ENCODE peak calls at places on chromosomes 7 and 10, in five cellular contexts. S, L, D, E and X are unnamed samples.
A peak's percentile ranks its signal among the peaks of the same experiment; 100 is the strongest.

GRCh38 chr10:65470986-65471385 is 1454.8 kb upstream of the LRRTM3 start:
- DNase-seq in S (no peak), L (no peak), D (no peak), E (no peak), X (no peak)

GRCh38 chr10:10826125-10826524 is 191.5 kb upstream of the CELF2 start:
- DNase-seq in S (no peak), L (no peak), D (no peak), E (no peak), X (no peak)

GRCh38 chr7:43612599-43613589 is 30.0 kb downstream of the STK17A start:
- DNase-seq in S (no peak), L (no peak), D (no peak), E (no peak), X (no peak)

GRCh38 chr7:136214356-136214755 is 237.2 kb upstream of the MTPN start:
- DNase-seq in S (no peak), L (no peak), D (no peak), E (no peak), X (no peak)

GRCh38 chr7:132077986-132078385 is 498.3 kb downstream of the PLXNA4 start:
- DNase-seq in S (no peak), L (no peak), D (no peak), E (no peak), X (no peak)

GRCh38 chr7:126302639-126303038 is 950.1 kb downstream of the GRM8 start:
- DNase-seq in S (no peak), L (no peak), D (no peak), E (no peak), X (no peak)

GRCh38 chr7:22782616-22783232 is 39.9 kb downstream of the TOMM7 start:
- DNase-seq in S (peak; percentile 66), L (no peak), D (no peak), E (peak; percentile 94), X (no peak)

GRCh38 chr7:131276190-131276589 is 51.5 kb upstream of the MKLN1 start:
- DNase-seq in S (no peak), L (no peak), D (no peak), E (no peak), X (no peak)

GRCh38 chr10:842795-843194 is 88.7 kb downstream of the LARP4B start:
- DNase-seq in S (no peak), L (no peak), D (no peak), E (no peak), X (no peak)
- H3K27ac ChIP-seq in S (no peak overlapping the region), L (no peak overlapping the region), D (no peak overlapping the region), E (no peak overlapping the region), X (no peak overlapping the region)

DNA sequence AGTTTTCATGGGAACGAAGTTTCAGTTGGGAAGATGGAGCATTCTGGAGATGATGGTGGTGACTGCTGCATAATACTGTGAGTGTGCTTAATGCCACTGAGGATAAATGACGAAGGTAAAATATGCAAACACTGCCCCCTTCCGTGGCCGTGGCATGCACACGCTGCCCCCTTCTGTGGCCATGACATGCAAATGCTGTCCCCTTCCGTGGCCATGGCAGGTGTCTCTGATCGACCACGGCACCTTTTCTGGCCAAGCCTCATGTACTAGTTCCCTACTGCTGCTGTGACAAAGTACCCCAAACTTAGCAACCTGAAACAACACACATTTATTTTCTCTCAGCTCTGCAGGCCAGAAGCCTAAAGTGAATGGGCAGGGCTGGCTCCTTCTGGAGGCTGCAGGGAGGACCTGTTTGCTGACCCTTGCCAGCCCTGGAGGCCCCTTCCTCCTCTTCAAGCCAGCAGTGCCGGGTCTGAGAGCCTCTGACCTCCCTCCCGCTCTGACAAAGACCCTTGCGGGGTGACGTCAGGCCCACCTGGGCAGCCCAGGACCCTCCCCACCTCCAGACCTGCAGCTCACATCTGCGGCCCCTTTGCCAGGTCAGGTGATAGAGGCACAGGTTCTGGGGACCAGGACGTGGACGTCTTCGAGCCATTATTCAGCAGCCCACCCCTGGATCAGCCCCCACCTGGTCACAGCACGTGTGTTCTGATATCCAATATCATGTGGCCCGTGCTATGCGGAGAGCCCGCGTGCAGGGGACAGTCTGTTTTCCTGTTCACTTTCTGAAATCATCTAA is 82.0 kb downstream of the MICALL2 start:
- DNase-seq in S (no peak), L (no peak), D (peak; percentile 50), E (no peak), X (no peak)
- TF ChIP-seq CTCF in S (no peak), L (no peak), D (no peak), E (no peak), X (no peak)

GRCh38 chr10:110017940-110018339 is 10.2 kb downstream of the ADD3 start:
- DNase-seq in S (no peak), L (no peak), D (no peak), E (no peak), X (no peak)

GRCh38 chr10:110013615-110014293 is 6.0 kb downstream of the ADD3 start:
- DNase-seq in S (no peak), L (no peak), D (no peak), E (no peak), X (no peak)

GRCh38 chr10:110016957-110017514 is 9.3 kb downstream of the ADD3 start:
- DNase-seq in S (no peak), L (no peak), D (no peak), E (no peak), X (no peak)

GRCh38 chr10:110020265-110020664 is 12.5 kb downstream of the ADD3 start:
- DNase-seq in S (no peak), L (no peak), D (no peak), E (no peak), X (no peak)

DNA sequence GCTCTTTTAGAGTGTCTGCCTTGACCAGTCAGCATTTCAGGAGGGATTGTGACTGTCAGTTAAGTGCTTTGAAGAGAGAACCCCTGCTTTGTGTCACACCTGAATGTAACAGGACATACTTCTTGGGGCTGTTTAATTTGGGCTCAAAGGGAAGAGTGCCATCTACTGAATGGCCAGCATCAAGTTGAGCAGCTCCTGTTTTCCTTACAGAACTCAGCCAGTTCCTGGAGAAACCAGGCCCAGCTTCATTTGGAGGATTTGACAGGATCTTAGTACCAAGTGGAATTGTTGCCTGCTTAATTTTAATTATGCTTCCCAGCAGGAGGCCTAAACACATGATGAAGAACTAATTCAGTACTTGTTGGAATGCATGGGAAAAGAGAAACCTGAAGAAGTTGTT is 8.3 kb downstream of the ADD3 start:
- DNase-seq in S (peak; percentile 24), L (no peak), D (no peak), E (peak; percentile 68), X (no peak)
- H3K4me1 ChIP-seq in S (peaks cover 40% of the 10 kb centered on the region), L (peaks cover 17% of the 10 kb centered on the region), D (peaks cover 43% of the 10 kb centered on the region), E (peaks cover 12% of the 10 kb centered on the region), X (peaks cover 66% of the 10 kb centered on the region)

DNA sequence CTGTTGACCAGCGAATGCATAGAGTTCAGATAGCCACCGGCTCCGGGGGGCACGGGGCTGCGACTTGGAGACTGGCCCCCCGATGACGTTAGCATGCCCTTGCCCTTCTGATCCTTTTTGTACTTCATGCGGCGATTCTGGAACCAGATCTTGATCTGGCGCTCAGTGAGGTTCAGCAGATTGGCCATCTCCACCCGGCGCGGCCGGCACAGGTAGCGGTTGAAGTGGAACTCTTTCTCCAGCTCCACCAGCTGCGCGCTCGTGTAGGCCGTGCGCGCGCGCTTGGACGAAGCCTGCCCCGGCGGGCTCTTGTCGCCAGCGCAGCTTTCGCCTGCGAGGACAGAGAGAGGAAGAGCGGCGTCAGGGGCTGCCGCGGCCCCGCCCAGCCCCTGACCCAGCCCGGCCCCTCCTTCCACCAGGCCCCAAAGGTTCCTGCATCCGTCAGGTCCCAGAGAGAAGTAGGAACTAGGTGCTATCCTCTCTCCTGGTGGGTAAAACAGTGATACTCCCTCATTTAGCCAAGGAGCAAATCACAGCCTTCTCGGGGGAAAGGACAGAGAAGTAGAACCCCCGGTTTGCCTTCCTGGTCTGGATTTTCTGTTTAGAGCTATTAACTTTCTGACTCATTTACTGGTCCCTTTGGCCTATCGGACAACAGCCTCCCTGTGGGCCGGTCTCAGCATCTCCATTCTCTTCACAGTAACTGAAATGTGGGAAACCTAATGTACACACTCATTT is 6.1 kb upstream of the HOXA2 start:
- DNase-seq in S (no peak), L (no peak), D (peak; percentile 89), E (peak; percentile 87), X (no peak)
- H3K27ac ChIP-seq in S (no peak overlapping the region), L (no peak overlapping the region), D (peak overlapping the region; percentile 94), E (peak overlapping the region; percentile 59), X (peak overlapping the region; percentile 60)